ENCODE peak calls at places on chromosome 11, in seven cellular contexts. One of them, this sample, is unnamed.

GRCh38 chr11:118438314-118438931 is 2.1 kb downstream of the KMT2A start:
- DNase-seq in fibroblast of lung: peak; percentile 81
- DNase-seq in IMR-90: peak; percentile 87
- DNase-seq in left ventricle myocardium inferior: peak; percentile 14
- DNase-seq in adipocyte: peak; percentile 92
- DNase-seq in iPS DF 6.9: no peak
- DNase-seq in tibial artery: peak; percentile 76
- DNase-seq in this sample: peak; percentile 90

GRCh38 chr11:112613051-112613972 is 347.9 kb upstream of the NCAM1 start:
- DNase-seq in iPS DF 6.9: no peak
- DNase-seq in IMR-90: peak; percentile 34
- DNase-seq in left ventricle myocardium inferior: no peak
- DNase-seq in tibial artery: no peak
- DNase-seq in adipocyte: peak; percentile 5
- DNase-seq in fibroblast of lung: no peak
- DNase-seq in this sample: no peak

GRCh38 chr11:2570211-2570811 is 125.5 kb downstream of the KCNQ1 start:
- DNase-seq in adipocyte: no peak
- DNase-seq in IMR-90: no peak
- DNase-seq in fibroblast of lung: no peak
- DNase-seq in left ventricle myocardium inferior: no peak
- DNase-seq in tibial artery: no peak
- DNase-seq in iPS DF 6.9: no peak
- DNase-seq in this sample: no peak

GRCh38 chr11:66386171-66387069 is 14.9 kb upstream of the SLC29A2 start:
- DNase-seq in left ventricle myocardium inferior: peak; percentile 84
- DNase-seq in IMR-90: peak; percentile 80
- DNase-seq in tibial artery: peak; percentile 88
- DNase-seq in iPS DF 6.9: peak; percentile 87
- DNase-seq in fibroblast of lung: peak; percentile 90
- DNase-seq in adipocyte: peak; percentile 96
- DNase-seq in this sample: peak; percentile 93

GRCh38 chr11:62752994-62753735 is 795 bp downstream of the ZBTB3 start:
- DNase-seq in adipocyte: no peak
- DNase-seq in iPS DF 6.9: no peak
- DNase-seq in tibial artery: no peak
- DNase-seq in fibroblast of lung: no peak
- DNase-seq in IMR-90: no peak
- DNase-seq in left ventricle myocardium inferior: no peak
- DNase-seq in this sample: no peak

GRCh38 chr11:58675344-58676155 is 53.1 kb downstream of the CNTF start:
- DNase-seq in IMR-90: peak; percentile 59
- DNase-seq in tibial artery: peak; percentile 69
- DNase-seq in iPS DF 6.9: no peak
- DNase-seq in fibroblast of lung: peak; percentile 63
- DNase-seq in left ventricle myocardium inferior: peak; percentile 73
- DNase-seq in adipocyte: peak; percentile 83
- DNase-seq in this sample: peak; percentile 92

GRCh38 chr11:82854242-82854641 is 46.0 kb downstream of the PRCP start:
- DNase-seq in IMR-90: peak; percentile 13
- DNase-seq in left ventricle myocardium inferior: no peak
- DNase-seq in iPS DF 6.9: no peak
- DNase-seq in fibroblast of lung: no peak
- DNase-seq in tibial artery: no peak
- DNase-seq in adipocyte: no peak
- DNase-seq in this sample: no peak

GRCh38 chr11:134668796-134669195 is 256.8 kb upstream of the B3GAT1 start:
- DNase-seq in adipocyte: no peak
- DNase-seq in left ventricle myocardium inferior: no peak
- DNase-seq in tibial artery: no peak
- DNase-seq in fibroblast of lung: no peak
- DNase-seq in IMR-90: no peak
- DNase-seq in iPS DF 6.9: no peak
- DNase-seq in this sample: no peak

GRCh38 chr11:64529559-64530520 is 61.2 kb upstream of the SLC22A12 start:
- DNase-seq in adipocyte: no peak
- DNase-seq in fibroblast of lung: no peak
- DNase-seq in left ventricle myocardium inferior: no peak
- DNase-seq in iPS DF 6.9: no peak
- DNase-seq in IMR-90: no peak
- DNase-seq in tibial artery: no peak
- DNase-seq in this sample: no peak

GRCh38 chr11:61891331-61892084 is at the start of gene FADS3:
- DNase-seq in iPS DF 6.9: no peak
- DNase-seq in fibroblast of lung: peak; percentile 68
- DNase-seq in tibial artery: peak; percentile 88
- DNase-seq in IMR-90: peak; percentile 69
- DNase-seq in adipocyte: peak; percentile 94
- DNase-seq in left ventricle myocardium inferior: peak; percentile 91
- DNase-seq in this sample: peak; percentile 88

GRCh38 chr11:3905080-3905953 is 49.9 kb downstream of the STIM1 start:
- DNase-seq in fibroblast of lung: peak; percentile 76
- DNase-seq in left ventricle myocardium inferior: no peak
- DNase-seq in iPS DF 6.9: no peak
- DNase-seq in adipocyte: peak; percentile 67
- DNase-seq in IMR-90: peak; percentile 76
- DNase-seq in tibial artery: peak; percentile 38
- DNase-seq in this sample: no peak

GRCh38 chr11:73493838-73494598 is 103.9 kb downstream of the FAM168A start:
- DNase-seq in fibroblast of lung: peak; percentile 28
- DNase-seq in tibial artery: no peak
- DNase-seq in iPS DF 6.9: peak; percentile 47
- DNase-seq in IMR-90: peak; percentile 78
- DNase-seq in left ventricle myocardium inferior: no peak
- DNase-seq in adipocyte: peak; percentile 32
- DNase-seq in this sample: peak; percentile 27

GRCh38 chr11:109791337-109791736 is 301.9 kb upstream of the ZC3H12C start:
- DNase-seq in tibial artery: no peak
- DNase-seq in adipocyte: no peak
- DNase-seq in left ventricle myocardium inferior: no peak
- DNase-seq in IMR-90: no peak
- DNase-seq in iPS DF 6.9: no peak
- DNase-seq in fibroblast of lung: no peak
- DNase-seq in this sample: no peak

GRCh38 chr11:66739983-66740382 is 11.0 kb upstream of the SPTBN2 start:
- DNase-seq in tibial artery: no peak
- DNase-seq in iPS DF 6.9: no peak
- DNase-seq in IMR-90: peak; percentile 69
- DNase-seq in left ventricle myocardium inferior: no peak
- DNase-seq in adipocyte: no peak
- DNase-seq in fibroblast of lung: no peak
- DNase-seq in this sample: no peak

GRCh38 chr11:14029971-14030531 is 67.5 kb downstream of the SPON1 start:
- DNase-seq in tibial artery: peak; percentile 47
- DNase-seq in IMR-90: peak; percentile 81
- DNase-seq in adipocyte: peak; percentile 7
- DNase-seq in left ventricle myocardium inferior: peak; percentile 75
- DNase-seq in fibroblast of lung: peak; percentile 59
- DNase-seq in iPS DF 6.9: no peak
- DNase-seq in this sample: peak; percentile 66

GRCh38 chr11:88529426-88529825 is 191.9 kb upstream of the CTSC start:
- DNase-seq in tibial artery: no peak
- DNase-seq in adipocyte: no peak
- DNase-seq in left ventricle myocardium inferior: no peak
- DNase-seq in IMR-90: no peak
- DNase-seq in fibroblast of lung: no peak
- DNase-seq in iPS DF 6.9: no peak
- DNase-seq in this sample: no peak

GRCh38 chr11:62602141-62603071 is 741 bp upstream of the MTA2 start:
- DNase-seq in left ventricle myocardium inferior: peak; percentile 74
- DNase-seq in adipocyte: peak; percentile 84
- DNase-seq in iPS DF 6.9: no peak
- DNase-seq in fibroblast of lung: peak; percentile 70
- DNase-seq in IMR-90: peak; percentile 46
- DNase-seq in tibial artery: peak; percentile 86
- DNase-seq in this sample: peak; percentile 85

GRCh38 chr11:61744609-61745156 is 7.8 kb upstream of the MYRF start:
- DNase-seq in IMR-90: no peak
- DNase-seq in adipocyte: no peak
- DNase-seq in tibial artery: no peak
- DNase-seq in iPS DF 6.9: no peak
- DNase-seq in fibroblast of lung: no peak
- DNase-seq in left ventricle myocardium inferior: no peak
- DNase-seq in this sample: no peak

GRCh38 chr11:63767415-63768231 is 952 bp downstream of the ZFTA start:
- DNase-seq in fibroblast of lung: peak; percentile 91
- DNase-seq in left ventricle myocardium inferior: peak; percentile 63
- DNase-seq in IMR-90: peak; percentile 74
- DNase-seq in iPS DF 6.9: no peak
- DNase-seq in adipocyte: peak; percentile 90
- DNase-seq in tibial artery: peak; percentile 84
- DNase-seq in this sample: peak; percentile 87

GRCh38 chr11:13152736-13153541 is 124.7 kb upstream of the BMAL1 start:
- DNase-seq in iPS DF 6.9: no peak
- DNase-seq in fibroblast of lung: peak; percentile 66
- DNase-seq in tibial artery: no peak
- DNase-seq in adipocyte: peak; percentile 60
- DNase-seq in left ventricle myocardium inferior: no peak
- DNase-seq in IMR-90: peak; percentile 42
- DNase-seq in this sample: no peak

GRCh38 chr11:119716475-119717057 is 12.4 kb downstream of the NECTIN1 start:
- DNase-seq in iPS DF 6.9: no peak
- DNase-seq in left ventricle myocardium inferior: no peak
- DNase-seq in adipocyte: no peak
- DNase-seq in IMR-90: peak; percentile 12
- DNase-seq in fibroblast of lung: peak; percentile 44
- DNase-seq in tibial artery: no peak
- DNase-seq in this sample: no peak

GRCh38 chr11:12007769-12008737 is at the start of gene DKK3:
- DNase-seq in left ventricle myocardium inferior: no peak
- DNase-seq in adipocyte: peak; percentile 64
- DNase-seq in IMR-90: peak; percentile 34
- DNase-seq in iPS DF 6.9: no peak
- DNase-seq in fibroblast of lung: peak; percentile 42
- DNase-seq in tibial artery: no peak
- DNase-seq in this sample: peak; percentile 26

GRCh38 chr11:119319702-119320592 is 3.0 kb upstream of the MCAM start:
- DNase-seq in left ventricle myocardium inferior: no peak
- DNase-seq in adipocyte: no peak
- DNase-seq in tibial artery: no peak
- DNase-seq in IMR-90: no peak
- DNase-seq in fibroblast of lung: no peak
- DNase-seq in iPS DF 6.9: no peak
- DNase-seq in this sample: no peak

GRCh38 chr11:128508785-128509518 is 78.4 kb downstream of the ETS1 start:
- DNase-seq in left ventricle myocardium inferior: no peak
- DNase-seq in adipocyte: peak; percentile 70
- DNase-seq in IMR-90: peak; percentile 86
- DNase-seq in tibial artery: no peak
- DNase-seq in fibroblast of lung: peak; percentile 88
- DNase-seq in iPS DF 6.9: no peak
- DNase-seq in this sample: no peak

GRCh38 chr11:64100345-64100744 is 64.6 kb downstream of the FLRT1 start:
- DNase-seq in tibial artery: no peak
- DNase-seq in fibroblast of lung: no peak
- DNase-seq in iPS DF 6.9: no peak
- DNase-seq in adipocyte: no peak
- DNase-seq in left ventricle myocardium inferior: no peak
- DNase-seq in IMR-90: no peak
- DNase-seq in this sample: no peak

GRCh38 chr11:67438121-67438902 is 830 bp upstream of the PTPRCAP start:
- DNase-seq in IMR-90: no peak
- DNase-seq in tibial artery: no peak
- DNase-seq in fibroblast of lung: no peak
- DNase-seq in iPS DF 6.9: no peak
- DNase-seq in left ventricle myocardium inferior: no peak
- DNase-seq in adipocyte: no peak
- DNase-seq in this sample: no peak

GRCh38 chr11:68002943-68003845 is 703 bp downstream of the UNC93B1 start:
- DNase-seq in adipocyte: peak; percentile 38
- DNase-seq in fibroblast of lung: no peak
- DNase-seq in iPS DF 6.9: no peak
- DNase-seq in tibial artery: no peak
- DNase-seq in IMR-90: no peak
- DNase-seq in left ventricle myocardium inferior: no peak
- DNase-seq in this sample: no peak

GRCh38 chr11:75740681-75741080 is 23.0 kb downstream of the MOGAT2 start:
- DNase-seq in left ventricle myocardium inferior: no peak
- DNase-seq in IMR-90: no peak
- DNase-seq in adipocyte: no peak
- DNase-seq in fibroblast of lung: no peak
- DNase-seq in iPS DF 6.9: no peak
- DNase-seq in tibial artery: no peak
- DNase-seq in this sample: no peak

GRCh38 chr11:131667566-131667965 is 297.2 kb downstream of the NTM start:
- DNase-seq in tibial artery: no peak
- DNase-seq in adipocyte: no peak
- DNase-seq in left ventricle myocardium inferior: no peak
- DNase-seq in iPS DF 6.9: no peak
- DNase-seq in IMR-90: no peak
- DNase-seq in fibroblast of lung: no peak
- DNase-seq in this sample: no peak

GRCh38 chr11:74731301-74732094 is at the start of gene CHRDL2:
- DNase-seq in fibroblast of lung: no peak
- DNase-seq in adipocyte: peak; percentile 76
- DNase-seq in left ventricle myocardium inferior: no peak
- DNase-seq in tibial artery: no peak
- DNase-seq in iPS DF 6.9: no peak
- DNase-seq in IMR-90: peak; percentile 34
- DNase-seq in this sample: peak; percentile 40
- H3K4me3 ChIP-seq in fibroblast of lung: no peak within 1 kb of the TSS
- H3K4me3 ChIP-seq in adipocyte: peak within 1 kb of the TSS; percentile 57
- H3K4me3 ChIP-seq in left ventricle myocardium inferior: peak within 1 kb of the TSS; percentile 63
- H3K4me3 ChIP-seq in tibial artery: peak within 1 kb of the TSS; percentile 29
- H3K4me3 ChIP-seq in iPS DF 6.9: peak within 1 kb of the TSS; percentile 44
- H3K4me3 ChIP-seq in IMR-90: peak within 1 kb of the TSS; percentile 45
- H3K4me3 ChIP-seq in this sample: peak within 1 kb of the TSS; percentile 24

GRCh38 chr11:116517077-116517476 is 255.7 kb downstream of the BUD13 start:
- DNase-seq in left ventricle myocardium inferior: no peak
- DNase-seq in tibial artery: no peak
- DNase-seq in iPS DF 6.9: no peak
- DNase-seq in adipocyte: no peak
- DNase-seq in IMR-90: no peak
- DNase-seq in fibroblast of lung: no peak
- DNase-seq in this sample: no peak
- H3K4me1 ChIP-seq in left ventricle myocardium inferior: no peaks in the 10 kb centered on the region
- H3K4me1 ChIP-seq in tibial artery: no peaks in the 10 kb centered on the region
- H3K4me1 ChIP-seq in iPS DF 6.9: no peaks in the 10 kb centered on the region
- H3K4me1 ChIP-seq in adipocyte: no peaks in the 10 kb centered on the region
- H3K4me1 ChIP-seq in IMR-90: no peaks in the 10 kb centered on the region
- H3K4me1 ChIP-seq in fibroblast of lung: no peaks in the 10 kb centered on the region
- H3K4me1 ChIP-seq in this sample: no peaks in the 10 kb centered on the region

DNA sequence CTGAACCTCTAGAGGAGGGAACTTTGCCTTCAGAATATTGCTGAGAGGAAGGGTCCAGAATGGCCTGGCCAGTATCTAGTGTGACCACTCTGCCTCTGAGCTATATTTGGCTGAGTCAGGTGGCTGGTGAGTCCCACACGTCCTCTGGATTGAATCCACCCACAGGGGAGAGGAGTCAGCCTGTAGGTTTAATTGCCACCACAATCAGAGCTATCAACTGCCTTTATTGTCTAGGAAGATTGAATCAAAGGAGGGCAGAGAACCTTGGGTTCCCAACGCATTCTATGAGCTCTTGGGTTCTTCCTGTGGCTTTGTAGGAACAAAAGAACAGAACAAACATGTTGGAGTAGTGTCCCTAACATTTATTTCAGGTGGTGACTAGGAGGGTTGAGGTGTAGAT is 67.7 kb downstream of the ST3GAL4 start:
- DNase-seq in IMR-90: no peak
- DNase-seq in iPS DF 6.9: no peak
- DNase-seq in adipocyte: no peak
- DNase-seq in fibroblast of lung: no peak
- DNase-seq in tibial artery: no peak
- DNase-seq in left ventricle myocardium inferior: no peak
- DNase-seq in this sample: no peak
- H3K4me3 ChIP-seq in IMR-90: no peak overlapping the region
- H3K4me3 ChIP-seq in iPS DF 6.9: no peak overlapping the region
- H3K4me3 ChIP-seq in adipocyte: no peak overlapping the region
- H3K4me3 ChIP-seq in fibroblast of lung: no peak overlapping the region
- H3K4me3 ChIP-seq in tibial artery: no peak overlapping the region
- H3K4me3 ChIP-seq in left ventricle myocardium inferior: no peak overlapping the region
- H3K4me3 ChIP-seq in this sample: no peak overlapping the region

GRCh38 chr11:43969543-43969942 is 27.1 kb downstream of the C11orf96 start:
- DNase-seq in adipocyte: peak; percentile 20
- DNase-seq in fibroblast of lung: no peak
- DNase-seq in iPS DF 6.9: no peak
- DNase-seq in left ventricle myocardium inferior: peak; percentile 55
- DNase-seq in tibial artery: no peak
- DNase-seq in IMR-90: no peak
- DNase-seq in this sample: no peak
- H3K4me1 ChIP-seq in adipocyte: peaks cover 13% of the 10 kb centered on the region
- H3K4me1 ChIP-seq in fibroblast of lung: peaks cover 2% of the 10 kb centered on the region
- H3K4me1 ChIP-seq in iPS DF 6.9: no peaks in the 10 kb centered on the region
- H3K4me1 ChIP-seq in left ventricle myocardium inferior: peaks cover 17% of the 10 kb centered on the region
- H3K4me1 ChIP-seq in tibial artery: peaks cover 14% of the 10 kb centered on the region
- H3K4me1 ChIP-seq in IMR-90: no peaks in the 10 kb centered on the region
- H3K4me1 ChIP-seq in this sample: peaks cover 9% of the 10 kb centered on the region